ENCODE peak calls at places on chromosomes 13 and 19, in five cellular contexts. One of them, this sample, is unnamed.

GRCh38 chr13:80342541-80343371 is 1.8 kb upstream of the SPRY2 start:
- DNase-seq in fibroblast of lung: peak
- DNase-seq in IMR-90: peak
- DNase-seq in MM.1S: peak
- DNase-seq in H9: peak
- DNase-seq in this sample: peak

GRCh38 chr19:53998223-53998622 is 6.8 kb downstream of the CACNG6 start:
- DNase-seq in fibroblast of lung: no peak
- DNase-seq in IMR-90: no peak
- DNase-seq in H9: no peak
- DNase-seq in MM.1S: no peak
- DNase-seq in this sample: no peak

GRCh38 chr13:27961227-27962085 is 7.7 kb downstream of the CDX2 start:
- DNase-seq in fibroblast of lung: no peak
- DNase-seq in H9: peak
- DNase-seq in IMR-90: no peak
- DNase-seq in MM.1S: no peak
- DNase-seq in this sample: no peak

GRCh38 chr13:99432637-99433542 is 68.4 kb upstream of the TM9SF2 start:
- DNase-seq in H9: peak
- DNase-seq in fibroblast of lung: peak
- DNase-seq in MM.1S: peak
- DNase-seq in IMR-90: peak
- DNase-seq in this sample: peak

GRCh38 chr19:16301999-16302694 is 22.5 kb upstream of the KLF2 start:
- DNase-seq in H9: no peak
- DNase-seq in IMR-90: peak
- DNase-seq in MM.1S: no peak
- DNase-seq in fibroblast of lung: peak
- DNase-seq in this sample: peak

GRCh38 chr19:58053480-58054156 is 5.5 kb upstream of the ZNF135 start:
- DNase-seq in MM.1S: no peak
- DNase-seq in H9: no peak
- DNase-seq in IMR-90: no peak
- DNase-seq in fibroblast of lung: no peak
- DNase-seq in this sample: no peak

GRCh38 chr13:114120486-114121430 is 11.7 kb downstream of the RASA3 start:
- DNase-seq in MM.1S: no peak
- DNase-seq in IMR-90: no peak
- DNase-seq in fibroblast of lung: no peak
- DNase-seq in H9: no peak
- DNase-seq in this sample: no peak

GRCh38 chr13:50357136-50357535 is 341.9 kb downstream of the KCNRG start:
- DNase-seq in IMR-90: no peak
- DNase-seq in H9: no peak
- DNase-seq in fibroblast of lung: no peak
- DNase-seq in MM.1S: no peak
- DNase-seq in this sample: no peak

GRCh38 chr13:24877531-24877930 is 113.6 kb downstream of the RNF17 start:
- DNase-seq in fibroblast of lung: no peak
- DNase-seq in MM.1S: no peak
- DNase-seq in H9: no peak
- DNase-seq in IMR-90: no peak
- DNase-seq in this sample: no peak

GRCh38 chr13:48741377-48741776 is 87.6 kb downstream of the CYSLTR2 start:
- DNase-seq in MM.1S: no peak
- DNase-seq in fibroblast of lung: peak
- DNase-seq in IMR-90: peak
- DNase-seq in H9: no peak
- DNase-seq in this sample: peak

GRCh38 chr13:84358601-84359000 is 476.3 kb upstream of the SLITRK1 start:
- DNase-seq in IMR-90: no peak
- DNase-seq in H9: no peak
- DNase-seq in MM.1S: no peak
- DNase-seq in fibroblast of lung: peak
- DNase-seq in this sample: no peak

GRCh38 chr19:3132971-3133792 is 2.7 kb upstream of the GNA15 start:
- DNase-seq in MM.1S: no peak
- DNase-seq in IMR-90: peak
- DNase-seq in fibroblast of lung: peak
- DNase-seq in H9: peak
- DNase-seq in this sample: no peak

GRCh38 chr13:109744512-109745051 is 41.8 kb downstream of the IRS2 start:
- DNase-seq in H9: no peak
- DNase-seq in fibroblast of lung: peak
- DNase-seq in MM.1S: no peak
- DNase-seq in IMR-90: peak
- DNase-seq in this sample: no peak

GRCh38 chr13:26045123-26045522 is 6.7 kb downstream of the SHISA2 start:
- DNase-seq in H9: no peak
- DNase-seq in IMR-90: no peak
- DNase-seq in MM.1S: no peak
- DNase-seq in fibroblast of lung: no peak
- DNase-seq in this sample: no peak

GRCh38 chr19:11538232-11539036 is at the start of gene CNN1:
- DNase-seq in MM.1S: no peak
- DNase-seq in fibroblast of lung: peak
- DNase-seq in IMR-90: peak
- DNase-seq in H9: peak
- DNase-seq in this sample: no peak

GRCh38 chr19:13172335-13173128 is 22.3 kb downstream of the IER2 start:
- DNase-seq in MM.1S: no peak
- DNase-seq in H9: no peak
- DNase-seq in fibroblast of lung: peak
- DNase-seq in IMR-90: peak
- DNase-seq in this sample: peak

GRCh38 chr19:45817725-45818301 is 2.7 kb upstream of the RSPH6A start:
- DNase-seq in IMR-90: no peak
- DNase-seq in MM.1S: no peak
- DNase-seq in fibroblast of lung: no peak
- DNase-seq in H9: peak
- DNase-seq in this sample: peak

GRCh38 chr13:21619633-21620220 is 15.8 kb upstream of the MICU2 start:
- DNase-seq in IMR-90: peak
- DNase-seq in fibroblast of lung: no peak
- DNase-seq in H9: no peak
- DNase-seq in MM.1S: no peak
- DNase-seq in this sample: no peak

GRCh38 chr13:113726961-113727411 is 32.0 kb upstream of the TMEM255B start:
- DNase-seq in MM.1S: peak
- DNase-seq in IMR-90: peak
- DNase-seq in H9: no peak
- DNase-seq in fibroblast of lung: peak
- DNase-seq in this sample: peak

GRCh38 chr13:49495783-49496762 is at the start of gene PHF11:
- DNase-seq in fibroblast of lung: peak
- DNase-seq in MM.1S: peak
- DNase-seq in IMR-90: peak
- DNase-seq in H9: peak
- DNase-seq in this sample: peak

GRCh38 chr19:14090509-14091085 is at the start of gene SAMD1:
- DNase-seq in MM.1S: peak
- DNase-seq in fibroblast of lung: peak
- DNase-seq in IMR-90: peak
- DNase-seq in H9: peak
- DNase-seq in this sample: peak

GRCh38 chr19:29528350-29528945 is 2.7 kb downstream of the VSTM2B start:
- DNase-seq in H9: peak
- DNase-seq in MM.1S: peak
- DNase-seq in IMR-90: peak
- DNase-seq in fibroblast of lung: peak
- DNase-seq in this sample: peak

DNA sequence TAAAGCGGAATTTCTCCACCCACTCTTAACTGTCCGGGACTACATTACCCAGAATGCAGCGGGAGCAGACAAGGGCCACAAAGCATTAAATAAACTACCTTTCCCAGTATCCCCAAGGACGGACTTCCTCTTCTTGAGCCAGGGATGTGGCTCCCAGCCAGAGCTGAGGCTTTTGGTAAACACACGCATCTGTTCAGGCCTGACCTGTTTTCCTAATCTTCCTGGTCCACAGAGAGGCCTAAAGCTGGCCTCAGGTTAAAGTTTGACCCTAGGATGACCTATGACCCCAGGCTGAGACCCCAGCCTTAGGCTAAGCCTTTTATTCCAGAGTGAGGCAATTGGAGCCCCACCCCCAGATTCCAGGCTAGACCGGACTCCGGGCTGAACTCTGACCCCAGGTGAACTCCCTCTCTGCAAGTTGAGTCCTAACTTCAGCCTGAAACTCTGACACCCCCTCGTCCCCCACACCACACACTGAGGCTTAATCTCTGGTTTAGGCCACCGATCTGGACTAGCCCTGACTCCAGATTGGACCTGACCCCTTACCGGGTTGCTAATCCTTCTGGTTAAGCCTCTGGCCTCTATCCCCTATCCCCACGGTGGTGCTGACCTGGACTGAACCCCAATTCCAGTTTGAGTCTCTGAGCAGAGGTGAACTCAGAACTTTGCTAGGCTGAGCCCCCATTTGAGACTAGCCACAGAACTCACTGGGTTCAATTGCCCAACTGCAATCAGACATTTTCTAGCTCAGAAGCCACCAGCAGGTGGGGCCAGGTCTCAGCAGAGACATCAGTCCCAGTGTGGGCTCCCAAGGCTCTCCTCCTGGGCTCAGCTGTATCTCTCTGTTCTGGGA is 719 bp upstream of the GPR108 start:
- DNase-seq in fibroblast of lung: peak
- DNase-seq in IMR-90: peak
- DNase-seq in H9: peak
- DNase-seq in MM.1S: peak
- DNase-seq in this sample: peak
- H2AFZ ChIP-seq in fibroblast of lung: peak
- H2AFZ ChIP-seq in IMR-90: peak
- H2AFZ ChIP-seq in H9: no peak
- H2AFZ ChIP-seq in MM.1S: peak
- H2AFZ ChIP-seq in this sample: peak

GRCh38 chr19:47228168-47228936 is 2.6 kb downstream of the BBC3 start:
- DNase-seq in H9: peak
- DNase-seq in fibroblast of lung: no peak
- DNase-seq in IMR-90: peak
- DNase-seq in MM.1S: peak
- DNase-seq in this sample: peak

GRCh38 chr19:47230122-47230920 is 678 bp downstream of the BBC3 start:
- DNase-seq in H9: peak
- DNase-seq in fibroblast of lung: peak
- DNase-seq in IMR-90: peak
- DNase-seq in MM.1S: peak
- DNase-seq in this sample: peak

GRCh38 chr19:47230921-47231214 is at the start of gene BBC3:
- DNase-seq in fibroblast of lung: no peak
- DNase-seq in MM.1S: no peak
- DNase-seq in H9: no peak
- DNase-seq in IMR-90: no peak
- DNase-seq in this sample: no peak

GRCh38 chr19:47228937-47229673 is 1.9 kb downstream of the BBC3 start:
- DNase-seq in IMR-90: peak
- DNase-seq in H9: no peak
- DNase-seq in fibroblast of lung: peak
- DNase-seq in MM.1S: no peak
- DNase-seq in this sample: peak

GRCh38 chr19:47229674-47230121 is 1.3 kb downstream of the BBC3 start:
- DNase-seq in fibroblast of lung: peak
- DNase-seq in H9: no peak
- DNase-seq in IMR-90: peak
- DNase-seq in MM.1S: peak
- DNase-seq in this sample: no peak
- H2AFZ ChIP-seq in fibroblast of lung: no peak
- H2AFZ ChIP-seq in H9: no peak
- H2AFZ ChIP-seq in IMR-90: peak
- H2AFZ ChIP-seq in MM.1S: peak
- H2AFZ ChIP-seq in this sample: no peak

GRCh38 chr19:55636723-55637122 is 4.1 kb upstream of the ZNF580 start:
- DNase-seq in fibroblast of lung: no peak
- DNase-seq in H9: no peak
- DNase-seq in MM.1S: no peak
- DNase-seq in IMR-90: no peak
- DNase-seq in this sample: no peak

GRCh38 chr19:55637534-55637933 is 3.3 kb upstream of the ZNF580 start:
- DNase-seq in MM.1S: no peak
- DNase-seq in IMR-90: no peak
- DNase-seq in H9: no peak
- DNase-seq in fibroblast of lung: no peak
- DNase-seq in this sample: no peak

GRCh38 chr19:55635856-55636440 is 4.9 kb upstream of the ZNF580 start:
- DNase-seq in IMR-90: no peak
- DNase-seq in MM.1S: no peak
- DNase-seq in fibroblast of lung: no peak
- DNase-seq in H9: no peak
- DNase-seq in this sample: no peak

GRCh38 chr19:55633866-55634265 is 6.9 kb upstream of the ZNF580 start:
- DNase-seq in MM.1S: no peak
- DNase-seq in fibroblast of lung: no peak
- DNase-seq in IMR-90: no peak
- DNase-seq in H9: no peak
- DNase-seq in this sample: no peak

DNA sequence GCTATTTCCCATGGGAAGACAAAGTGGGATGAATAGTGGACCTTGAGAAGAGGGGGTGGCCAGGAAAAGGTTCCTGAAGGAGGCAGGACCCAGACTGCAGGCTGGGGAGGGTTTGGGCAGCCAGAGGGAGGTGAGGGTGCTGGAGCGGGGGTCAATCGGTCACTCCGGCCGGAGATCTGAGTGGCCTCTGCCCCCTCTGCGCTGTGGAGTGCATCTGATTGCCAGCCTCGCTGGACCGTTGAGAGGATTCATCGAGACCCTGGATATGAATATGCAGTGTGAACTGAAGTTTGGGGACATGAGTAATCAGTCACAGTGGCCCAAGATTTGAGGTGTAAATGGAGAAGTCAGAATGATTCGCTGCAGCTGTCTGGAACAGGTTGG is 5.5 kb upstream of the ZNF580 start:
- DNase-seq in fibroblast of lung: no peak
- DNase-seq in IMR-90: no peak
- DNase-seq in MM.1S: no peak
- DNase-seq in H9: no peak
- DNase-seq in this sample: no peak
- H2AFZ ChIP-seq in fibroblast of lung: peak
- H2AFZ ChIP-seq in IMR-90: peak
- H2AFZ ChIP-seq in MM.1S: peak
- H2AFZ ChIP-seq in H9: no peak
- H2AFZ ChIP-seq in this sample: peak

DNA sequence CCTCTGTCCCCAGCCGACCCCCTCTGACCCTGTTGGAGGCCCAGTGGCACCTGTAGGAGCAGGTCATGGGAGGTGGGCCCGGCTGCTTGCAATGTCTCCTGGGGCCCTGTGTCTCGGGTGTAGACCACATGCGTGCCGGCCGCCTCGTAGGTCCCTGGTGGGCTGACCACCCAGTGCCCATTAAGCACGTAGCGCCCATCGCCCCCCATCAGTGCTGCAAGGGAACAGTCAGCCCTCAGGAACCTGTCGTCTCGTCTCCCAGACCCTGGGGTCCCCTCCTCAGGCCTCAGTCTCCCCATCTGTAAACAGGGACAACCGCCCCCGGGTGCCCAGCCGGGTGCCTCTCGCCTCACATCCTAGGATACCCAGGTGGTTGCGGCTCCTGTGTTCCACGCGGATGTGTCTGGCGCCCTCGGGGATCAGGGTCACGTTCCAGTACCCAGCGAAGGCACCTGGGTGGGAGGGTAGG is 5.6 kb downstream of the ADAMTSL5 start:
- DNase-seq in IMR-90: no peak
- DNase-seq in fibroblast of lung: no peak
- DNase-seq in MM.1S: no peak
- DNase-seq in H9: no peak
- DNase-seq in this sample: no peak
- H2AFZ ChIP-seq in IMR-90: peak
- H2AFZ ChIP-seq in fibroblast of lung: no peak
- H2AFZ ChIP-seq in MM.1S: no peak
- H2AFZ ChIP-seq in H9: no peak
- H2AFZ ChIP-seq in this sample: no peak